ENCODE peak calls at places on chromosomes 4 and X, in four cellular contexts. M is K562, W is HepG2, J is H1. P is an unnamed sample.
A peak's percentile ranks its signal among the peaks of the same experiment; 100 is the strongest.

GRCh38 chrX:131217878-131218486 is 71.1 kb downstream of the IGSF1 start:
- DNase-seq in W (peak; percentile 1), J (no peak), M (no peak), P (no peak)

GRCh38 chr4:83150563-83151330 is 36.2 kb upstream of the PLAC8 start:
- DNase-seq in M (no peak), W (peak; percentile 43), J (no peak), P (no peak)

GRCh38 chrX:123590842-123591491 is 141.9 kb downstream of the THOC2 start:
- DNase-seq in W (peak; percentile 0), M (no peak), J (no peak), P (peak; percentile 24)

GRCh38 chr4:173990126-173990878 is 293.2 kb downstream of the FBXO8 start:
- DNase-seq in W (peak; percentile 15), M (no peak), J (peak; percentile 17), P (no peak)

GRCh38 chrX:55489315-55490009 is at the start of gene USP51:
- DNase-seq in M (peak; percentile 28), J (no peak), W (no peak), P (peak; percentile 16)

GRCh38 chr4:2468464-2469191 is at the start of gene RNF4:
- DNase-seq in W (peak; percentile 93), J (peak; percentile 77), M (peak; percentile 94), P (peak; percentile 88)

GRCh38 chrX:30865020-30865419 is 24.0 kb downstream of the TAB3 start:
- DNase-seq in W (peak; percentile 21), J (no peak), M (peak; percentile 23), P (no peak)

GRCh38 chrX:10483191-10483808 is 137.1 kb downstream of the MID1 start:
- DNase-seq in M (no peak), J (no peak), W (no peak), P (no peak)

GRCh38 chrX:49268702-49269009 is 937 bp upstream of the PPP1R3F start:
- DNase-seq in J (no peak), W (no peak), M (no peak), P (no peak)

GRCh38 chr4:136337216-136337615 is 1195.1 kb downstream of the PCDH18 start:
- DNase-seq in M (no peak), J (no peak), W (no peak), P (no peak)

GRCh38 chr4:82469776-82470345 is 39.5 kb downstream of the ENOPH1 start:
- DNase-seq in J (no peak), M (no peak), W (peak; percentile 16), P (no peak)

GRCh38 chr4:71389149-71389840 is 50.5 kb downstream of the SLC4A4 start:
- DNase-seq in M (no peak), J (no peak), W (no peak), P (no peak)

GRCh38 chr4:183544109-183544508 is 39.3 kb downstream of the ING2 start:
- DNase-seq in M (no peak), W (no peak), J (no peak), P (no peak)

GRCh38 chr4:118962540-118962939 is 73.9 kb downstream of the SYNPO2 start:
- DNase-seq in W (no peak), M (no peak), J (no peak), P (no peak)

GRCh38 chr4:8905236-8905772 is 33.7 kb upstream of the HMX1 start:
- DNase-seq in J (no peak), W (no peak), M (no peak), P (no peak)

GRCh38 chrX:48278958-48279357 is 23.8 kb downstream of the SSX1 start:
- DNase-seq in W (peak; percentile 0), M (peak; percentile 48), J (no peak), P (no peak)

GRCh38 chr4:55269470-55269869 is 76.6 kb upstream of the SRD5A3 start:
- DNase-seq in W (no peak), J (no peak), M (no peak), P (no peak)

GRCh38 chr4:87806520-87806919 is 7.2 kb downstream of the IBSP start:
- DNase-seq in M (no peak), W (no peak), J (no peak), P (no peak)

GRCh38 chrX:9341305-9342201 is 123.3 kb upstream of the TBL1X start:
- DNase-seq in J (no peak), M (peak; percentile 59), W (no peak), P (peak; percentile 53)

GRCh38 chr4:10684631-10685030 is at the start of gene CLNK:
- DNase-seq in J (no peak), W (no peak), M (no peak), P (peak; percentile 77)

DNA sequence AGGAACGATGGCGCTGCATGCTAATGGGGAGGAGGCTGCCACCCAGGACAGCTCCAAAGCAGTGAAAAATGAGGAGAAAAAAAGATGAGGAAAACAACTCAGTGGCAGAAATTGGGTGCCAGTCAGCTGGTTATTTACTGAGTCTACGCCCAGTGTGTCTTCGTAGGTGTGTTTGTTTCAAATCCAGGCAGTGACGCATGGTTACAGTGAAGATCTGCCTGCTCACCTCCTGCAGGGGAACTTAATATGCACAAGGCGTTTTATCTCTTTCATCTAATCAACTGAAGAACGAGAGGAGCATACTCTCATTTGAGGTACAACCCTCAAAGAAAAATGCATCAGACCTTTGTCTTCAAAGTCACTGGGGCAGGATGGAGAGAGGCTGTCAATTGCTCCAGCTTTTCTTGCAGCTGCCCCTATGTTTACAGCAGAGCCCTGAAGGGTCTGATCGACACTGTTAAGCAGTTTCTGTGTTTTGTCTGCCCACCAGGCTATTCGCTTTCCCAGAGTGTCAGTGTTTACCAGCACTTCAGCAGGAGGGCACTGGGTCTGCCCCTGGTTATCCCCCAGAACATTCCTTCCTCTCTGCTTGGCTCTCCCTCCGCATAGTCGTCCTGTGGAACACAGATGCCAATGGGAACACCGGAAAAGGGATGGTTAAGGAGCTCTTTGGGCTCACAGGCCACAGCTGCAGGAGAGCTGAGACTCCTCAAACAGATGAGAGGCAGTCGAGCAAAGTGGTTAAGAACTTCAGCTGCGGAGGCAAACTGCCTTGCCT is 71.1 kb upstream of the FBXW7 start:
- DNase-seq in M (no peak), W (no peak), J (no peak), P (no peak)
- TF ChIP-seq CREB1 in M (no peak), W (no peak), J (no peak), P (no peak)

GRCh38 chrX:77564824-77565223 is 117.6 kb downstream of the FGF16 start:
- DNase-seq in M (no peak), W (no peak), J (no peak), P (no peak)
- H3K9me3 ChIP-seq in M (no peaks in the 10 kb centered on the region), W (no peaks in the 10 kb centered on the region), J (no peaks in the 10 kb centered on the region), P (no peaks in the 10 kb centered on the region)

GRCh38 chrX:52923781-52924241 is 26.7 kb downstream of the FAM156B start:
- DNase-seq in W (no peak), J (no peak), M (no peak), P (peak; percentile 46)
- TF ChIP-seq CREB1 in W (no peak), J (no peak), M (no peak), P (no peak)

DNA sequence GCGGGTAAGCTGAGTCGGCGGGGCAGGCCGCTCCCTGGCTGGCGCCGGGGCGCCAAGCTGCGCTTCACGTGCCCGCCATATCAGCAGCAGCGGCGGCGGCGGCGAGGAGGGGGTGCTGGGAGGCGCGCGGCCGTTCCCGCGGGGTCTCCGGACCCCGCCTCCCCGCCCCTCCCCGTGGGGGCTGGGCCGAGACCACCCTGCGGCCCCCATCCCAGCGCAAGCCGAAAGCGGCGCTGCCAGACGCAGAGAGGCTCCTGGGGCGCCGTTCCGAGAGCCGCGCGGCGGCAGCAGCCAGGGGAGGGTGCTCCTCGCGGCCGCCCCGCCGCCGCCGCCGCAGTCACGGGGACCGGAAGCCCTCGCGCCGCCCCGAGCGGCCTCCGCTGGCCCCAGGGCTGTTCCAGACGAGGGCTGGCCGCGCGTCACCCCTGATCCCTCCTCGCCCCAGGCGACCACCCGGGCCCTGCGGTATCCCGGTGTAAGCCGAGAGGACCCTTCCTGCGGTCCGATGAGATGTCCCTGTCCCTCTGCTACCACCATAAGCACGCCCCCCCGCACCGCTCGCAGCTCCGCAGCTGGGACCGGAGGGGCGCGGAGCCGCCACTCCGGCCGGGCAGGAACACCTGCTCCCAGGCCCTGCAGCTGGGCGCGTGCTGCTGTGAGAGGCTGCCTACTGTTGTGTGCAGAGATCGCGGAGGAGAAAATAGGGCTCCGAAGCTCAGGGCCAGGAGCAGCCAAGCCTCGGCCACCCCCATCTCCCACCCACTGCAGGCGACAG is 7.4 kb upstream of the BCOR start:
- DNase-seq in J (no peak), W (no peak), M (no peak), P (no peak)
- H3K9me3 ChIP-seq in J (no peaks in the 10 kb centered on the region), W (no peaks in the 10 kb centered on the region), M (no peaks in the 10 kb centered on the region), P (no peaks in the 10 kb centered on the region)

GRCh38 chr4:147707892-147708672 is 23.8 kb upstream of the ARHGAP10 start:
- DNase-seq in W (peak; percentile 19), M (peak; percentile 40), J (no peak), P (no peak)
- TF ChIP-seq CREB1 in W (no peak), M (no peak), J (no peak), P (no peak)

P was measured in GM12878.